ENCODE peak calls at places on chromosomes 13 and 19, in nine cellular contexts. F is neuronal stem cell, O is prostate gland, Q is A673, K is ascending aorta, B is stomach, R is psoas muscle, I is aorta, W is fibroblast of lung. G is an unnamed sample.

GRCh38 chr19:51354103-51354741 is 12.0 kb downstream of the ETFB start:
- DNase-seq in F (no peak), O (no peak), Q (no peak), K (no peak), B (no peak), R (no peak), I (no peak), W (no peak), G (no peak)

GRCh38 chr13:75258159-75258782 is 223.7 kb downstream of the TBC1D4 start:
- DNase-seq in F (peak), O (no peak), Q (peak), K (no peak), B (no peak), R (no peak), I (no peak), W (peak), G (no peak)

GRCh38 chr19:49210108-49210900 is 52.7 kb downstream of the TRPM4 start:
- DNase-seq in F (peak), O (no peak), Q (peak), K (no peak), B (no peak), R (no peak), I (peak), W (peak), G (no peak)

GRCh38 chr13:79674765-79675515 is 194.0 kb downstream of the NDFIP2 start:
- DNase-seq in F (no peak), O (no peak), Q (no peak), K (no peak), B (no peak), R (no peak), I (no peak), W (no peak), G (no peak)

GRCh38 chr19:489418-490196 is 6.7 kb upstream of the MADCAM1 start:
- DNase-seq in F (no peak), O (no peak), Q (no peak), K (no peak), B (no peak), R (peak), I (peak), W (peak), G (no peak)

GRCh38 chr13:65336916-65337315 is 1893.2 kb downstream of the PCDH9 start:
- DNase-seq in F (no peak), O (no peak), Q (peak), K (no peak), B (no peak), R (no peak), I (no peak), W (peak), G (no peak)

GRCh38 chr13:28077231-28077630 is 23.1 kb downstream of the FLT3 start:
- DNase-seq in F (no peak), O (no peak), Q (no peak), K (no peak), B (no peak), R (no peak), I (no peak), W (no peak), G (no peak)

GRCh38 chr13:94914829-94915228 is 202.5 kb upstream of the SOX21 start:
- DNase-seq in F (no peak), O (no peak), Q (no peak), K (no peak), B (no peak), R (no peak), I (no peak), W (no peak), G (no peak)

GRCh38 chr13:114099191-114099590 is 33.2 kb downstream of the RASA3 start:
- DNase-seq in F (no peak), O (peak), Q (peak), K (peak), B (no peak), R (peak), I (peak), W (peak), G (peak)

GRCh38 chr19:57075801-57076492 is 43.8 kb upstream of the USP29 start:
- DNase-seq in F (no peak), O (no peak), Q (no peak), K (no peak), B (no peak), R (no peak), I (no peak), W (no peak), G (no peak)

GRCh38 chr19:7734220-7735203 is 2.6 kb upstream of the CLEC4G start:
- DNase-seq in F (no peak), O (no peak), Q (no peak), K (no peak), B (no peak), R (no peak), I (no peak), W (peak), G (no peak)

GRCh38 chr13:20547479-20547908 is 19.5 kb upstream of the IFT88 start:
- DNase-seq in F (no peak), O (no peak), Q (no peak), K (no peak), B (no peak), R (no peak), I (no peak), W (no peak), G (no peak)

GRCh38 chr13:29570058-29570654 is 25.3 kb downstream of the SLC7A1 start:
- DNase-seq in F (no peak), O (no peak), Q (no peak), K (no peak), B (no peak), R (no peak), I (no peak), W (no peak), G (no peak)

GRCh38 chr13:27101847-27102246 is 69.8 kb downstream of the USP12 start:
- DNase-seq in F (no peak), O (no peak), Q (no peak), K (no peak), B (no peak), R (no peak), I (no peak), W (no peak), G (no peak)

GRCh38 chr19:7870571-7871279 is 3.5 kb downstream of the PRR36 start:
- DNase-seq in F (peak), O (no peak), Q (peak), K (no peak), B (peak), R (peak), I (peak), W (peak), G (no peak)

GRCh38 chr13:35552172-35552844 is 75.8 kb upstream of the MAB21L1 start:
- DNase-seq in F (no peak), O (no peak), Q (peak), K (no peak), B (no peak), R (no peak), I (no peak), W (peak), G (no peak)

GRCh38 chr13:96993660-96994029 is 631 bp downstream of the OXGR1 start:
- DNase-seq in F (no peak), O (no peak), Q (no peak), K (no peak), B (no peak), R (no peak), I (no peak), W (no peak), G (no peak)
- H3K4me3 ChIP-seq in F (peak), O (peak), Q (no peak), K (peak), B (peak), R (peak), I (peak), W (peak), G (peak)

GRCh38 chr19:18045307-18046013 is 37.5 kb downstream of the ARRDC2 start:
- DNase-seq in F (no peak), O (no peak), Q (no peak), K (no peak), B (no peak), R (no peak), I (no peak), W (no peak), G (no peak)
- H3K27ac ChIP-seq in F (no peak), O (peak), Q (peak), K (peak), B (peak), R (peak), I (peak), W (no peak), G (peak)

GRCh38 chr19:13101590-13102415 is 855 bp downstream of the LYL1 start:
- DNase-seq in F (no peak), O (no peak), Q (no peak), K (peak), B (no peak), R (no peak), I (no peak), W (no peak), G (no peak)
- H3K4me3 ChIP-seq in F (no peak), O (peak), Q (no peak), K (peak), B (peak), R (peak), I (no peak), W (no peak), G (peak)

GRCh38 chr13:44331912-44332840 is 41.4 kb upstream of the SERP2 start:
- DNase-seq in F (no peak), O (peak), Q (peak), K (peak), B (no peak), R (peak), I (peak), W (peak), G (peak)
- H3K27ac ChIP-seq in F (no peak), O (peak), Q (peak), K (peak), B (peak), R (no peak), I (peak), W (no peak), G (peak)

GRCh38 chr19:31066385-31066784 is 282.9 kb downstream of the TSHZ3 start:
- DNase-seq in F (no peak), O (no peak), Q (peak), K (no peak), B (no peak), R (no peak), I (no peak), W (peak), G (no peak)
- H3K4me3 ChIP-seq in F (no peak), O (no peak), Q (no peak), K (no peak), B (no peak), R (no peak), I (no peak), W (no peak), G (no peak)